ENCODE peak calls at places on chromosomes 7 and 10, in four cellular contexts. N is HL-60, W is K562, H is GM12878. C is an unnamed sample.

GRCh38 chr10:129329375-129330040 is 137.5 kb upstream of the MGMT start:
- DNase-seq in N (no peak), W (no peak), H (no peak), C (no peak)

GRCh38 chr7:135277161-135277560 is 43.5 kb downstream of the STRA8 start:
- DNase-seq in H (no peak), N (no peak), W (no peak), C (no peak)

GRCh38 chr10:1896153-1896552 is 158.8 kb upstream of the ADARB2 start:
- DNase-seq in W (no peak), H (no peak), N (no peak), C (no peak)

GRCh38 chr10:114195079-114195478 is 15.9 kb downstream of the TDRD1 start:
- DNase-seq in W (no peak), N (no peak), H (no peak), C (no peak)

GRCh38 chr7:44700322-44700721 is 48.3 kb upstream of the ZMIZ2 start:
- DNase-seq in H (no peak), N (no peak), W (peak), C (no peak)

GRCh38 chr7:34835901-34836300 is 177.9 kb downstream of the NPSR1 start:
- DNase-seq in W (no peak), H (no peak), N (no peak), C (no peak)

GRCh38 chr7:139798221-139798620 is 20.4 kb upstream of the HIPK2 start:
- DNase-seq in N (no peak), H (peak), W (no peak), C (peak)

GRCh38 chr7:96720843-96721242 is 11.2 kb upstream of the SEM1 start:
- DNase-seq in N (no peak), W (no peak), H (no peak), C (no peak)

GRCh38 chr10:17022399-17022798 is 107.2 kb downstream of the CUBN start:
- DNase-seq in N (no peak), H (no peak), W (no peak), C (no peak)

GRCh38 chr7:135768990-135769389 is 20.4 kb upstream of the FAM180A start:
- DNase-seq in N (no peak), W (no peak), H (no peak), C (no peak)

GRCh38 chr7:124032369-124033092 is at the start of gene TMEM229A:
- DNase-seq in W (no peak), H (no peak), N (peak), C (peak)

GRCh38 chr10:16960573-16960972 is 143.3 kb upstream of the RSU1 start:
- DNase-seq in W (no peak), N (no peak), H (no peak), C (no peak)

GRCh38 chr7:114901771-114902170 is 20.1 kb upstream of the MDFIC start:
- DNase-seq in N (no peak), H (no peak), W (no peak), C (no peak)

GRCh38 chr10:77611670-77612069 is 25.9 kb downstream of the KCNMA1 start:
- DNase-seq in H (no peak), N (no peak), W (no peak), C (no peak)

GRCh38 chr7:34385385-34385784 is 272.6 kb upstream of the NPSR1 start:
- DNase-seq in N (no peak), H (no peak), W (no peak), C (no peak)

GRCh38 chr7:6246257-6246917 is 26.0 kb downstream of the CYTH3 start:
- DNase-seq in N (no peak), H (no peak), W (no peak), C (no peak)

GRCh38 chr7:55255501-55256445 is 109.4 kb upstream of the LANCL2 start:
- DNase-seq in W (peak), N (peak), H (peak), C (peak)

GRCh38 chr7:92461027-92462003 is 14.0 kb downstream of the GATAD1 start:
- DNase-seq in W (peak), H (no peak), N (peak), C (peak)

GRCh38 chr10:77932016-77932715 is 5.6 kb upstream of the DLG5 start:
- DNase-seq in H (no peak), W (no peak), N (no peak), C (no peak)

GRCh38 chr10:26799342-26799741 is 61.4 kb downstream of the ABI1 start:
- DNase-seq in H (peak), W (no peak), N (no peak), C (no peak)

GRCh38 chr10:94878649-94879048 is 59.8 kb upstream of the CYP2C9 start:
- DNase-seq in N (no peak), H (no peak), W (no peak), C (no peak)

GRCh38 chr7:192035-192649 is at the start of gene FAM20C:
- DNase-seq in H (no peak), N (peak), W (peak), C (peak)

GRCh38 chr7:1930381-1931065 is 260.4 kb downstream of the ELFN1 start:
- DNase-seq in H (no peak), W (no peak), N (no peak), C (no peak)

GRCh38 chr10:22573820-22574569 is 140.4 kb downstream of the PIP4K2A start:
- DNase-seq in H (no peak), N (no peak), W (peak), C (peak)

GRCh38 chr10:133275683-133276092 is 980 bp downstream of the ADAM8 start:
- DNase-seq in H (no peak), N (peak), W (no peak), C (no peak)

GRCh38 chr7:5454485-5454884 is 30.9 kb upstream of the TNRC18 start:
- DNase-seq in N (no peak), W (no peak), H (no peak), C (no peak)

GRCh38 chr7:82291931-82292330 is 151.6 kb downstream of the CACNA2D1 start:
- DNase-seq in H (no peak), N (no peak), W (no peak), C (no peak)

GRCh38 chr7:31455844-31456243 is 58.0 kb upstream of the ITPRID1 start:
- DNase-seq in N (no peak), H (no peak), W (no peak), C (no peak)

GRCh38 chr7:92754756-92755581 is 81.4 kb downstream of the CDK6 start:
- DNase-seq in N (peak), W (peak), H (no peak), C (no peak)

GRCh38 chr7:15323545-15323944 is 238.3 kb downstream of the AGMO start:
- DNase-seq in N (no peak), H (no peak), W (no peak), C (no peak)

GRCh38 chr10:37289833-37290464 is 164.6 kb downstream of the ANKRD30A start:
- DNase-seq in H (no peak), N (no peak), W (no peak), C (no peak)

GRCh38 chr10:16948335-16948734 is 131.1 kb upstream of the RSU1 start:
- DNase-seq in N (no peak), H (no peak), W (no peak), C (no peak)

GRCh38 chr7:170551-171363 is 21.6 kb upstream of the FAM20C start:
- DNase-seq in N (no peak), H (no peak), W (no peak), C (no peak)

GRCh38 chr7:151773795-151774194 is 103.1 kb downstream of the PRKAG2 start:
- DNase-seq in H (no peak), W (no peak), N (no peak), C (no peak)

GRCh38 chr7:114789942-114790341 is 132.0 kb upstream of the MDFIC start:
- DNase-seq in H (no peak), N (no peak), W (no peak), C (no peak)

GRCh38 chr7:4216016-4216415 is 466.1 kb upstream of the FOXK1 start:
- DNase-seq in H (no peak), W (no peak), N (no peak), C (no peak)

DNA sequence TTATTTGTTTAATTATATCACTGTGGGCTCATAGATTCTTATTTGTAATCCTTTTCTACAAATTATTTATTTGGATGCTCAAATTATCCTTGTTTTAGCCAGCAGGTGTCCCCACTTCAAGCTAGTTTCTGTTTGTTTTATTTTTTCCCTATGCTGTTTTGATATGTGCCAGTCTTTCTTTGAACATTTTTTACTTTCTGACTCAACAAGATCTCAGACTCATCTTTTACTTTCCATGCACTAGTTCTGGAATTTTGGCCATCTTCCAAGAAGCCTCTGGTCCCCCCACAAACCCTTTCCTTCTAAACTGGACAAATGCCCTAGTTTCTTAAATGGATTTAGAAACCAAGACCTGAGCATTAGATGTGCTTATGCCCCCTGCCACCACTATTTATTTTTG is 11.5 kb upstream of the MRPS16 start:
- DNase-seq in W (no peak), N (no peak), H (no peak), C (no peak)
- TF ChIP-seq SPI1 in W (no peak), N (no peak), H (no peak), C (no peak)

GRCh38 chr10:75776738-75777504 is 345.5 kb downstream of the LRMDA start:
- DNase-seq in N (no peak), W (no peak), H (no peak), C (no peak)
- TF ChIP-seq POLR2AphosphoS5 in N (no peak), W (no peak), H (no peak), C (no peak)

DNA sequence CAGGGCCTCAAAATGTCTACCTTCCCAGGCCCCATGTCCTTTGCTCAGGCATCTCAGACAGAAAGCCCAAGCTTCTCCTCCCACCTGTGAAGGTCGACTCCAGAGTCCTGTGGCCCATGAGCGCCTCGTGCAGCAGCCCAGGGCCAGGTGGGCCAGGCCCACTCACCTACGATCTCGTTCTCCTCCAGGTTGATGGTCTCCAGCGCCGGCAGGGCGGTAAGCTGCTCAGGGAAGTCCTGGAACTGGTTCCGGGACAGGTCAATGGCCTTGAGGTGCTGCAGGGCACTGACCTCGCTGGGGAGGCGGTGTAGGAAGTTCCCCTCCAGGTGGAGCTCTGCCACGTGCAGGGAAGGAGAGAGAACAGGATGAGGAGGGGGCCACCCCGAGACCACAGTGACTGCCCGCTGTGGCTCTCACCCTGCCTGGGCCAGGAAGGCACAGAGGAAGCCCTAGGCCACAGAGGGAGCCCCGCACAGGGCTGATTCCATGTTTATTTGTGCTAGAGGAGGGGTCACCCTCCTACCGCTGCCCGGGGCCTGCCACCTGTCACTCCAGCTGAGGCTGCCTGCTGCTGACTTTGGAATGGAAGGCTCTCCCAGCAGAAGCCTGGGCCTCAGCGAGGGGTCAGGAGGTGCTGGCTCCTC is 40.0 kb upstream of the NPFFR1 start:
- DNase-seq in N (no peak), H (no peak), W (no peak), C (no peak)
- TF ChIP-seq SPI1 in N (no peak), H (no peak), W (no peak), C (no peak)

DNA sequence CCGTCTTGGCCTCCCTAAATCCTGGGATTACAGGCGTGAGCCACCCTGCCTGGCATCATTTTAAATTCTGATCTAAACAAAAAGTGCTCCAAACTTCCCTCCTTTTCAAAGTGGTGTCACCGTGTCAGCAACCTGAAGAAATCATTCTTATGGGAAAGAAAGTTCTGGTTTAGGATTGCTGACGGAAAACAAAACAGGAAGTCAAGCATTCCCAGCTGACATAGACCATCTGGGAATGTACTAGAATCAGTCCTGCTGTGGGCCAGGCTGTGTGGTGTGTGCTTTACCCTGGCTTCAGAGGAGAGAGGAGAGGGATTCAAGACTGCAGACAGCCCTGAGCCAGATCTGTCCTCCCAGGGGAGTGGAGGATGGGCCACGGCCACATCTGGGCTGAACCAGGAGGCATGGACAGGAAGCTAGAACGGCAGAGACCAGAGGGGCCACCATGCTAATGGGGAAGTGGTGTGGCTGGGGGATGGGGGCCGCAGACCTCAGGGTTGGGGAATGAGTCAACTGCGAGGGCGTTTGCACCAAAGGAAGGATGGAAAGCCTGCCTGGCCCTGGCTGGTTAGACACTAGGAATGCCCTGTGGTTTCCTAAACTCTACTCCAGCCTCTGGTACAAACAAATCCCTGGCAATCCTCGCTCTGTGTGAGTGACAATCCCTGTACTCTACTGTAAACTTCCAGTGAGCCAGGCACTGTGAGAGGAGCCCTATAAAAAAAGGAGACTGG is 16.7 kb upstream of the CLIP2 start:
- DNase-seq in W (peak), N (peak), H (peak), C (peak)
- TF ChIP-seq POLR2AphosphoS5 in W (peak), N (peak), H (peak), C (peak)

GRCh38 chr10:46523119-46523880 is 33.2 kb downstream of the GPRIN2 start:
- DNase-seq in N (no peak), W (no peak), H (no peak), C (no peak)
- TF ChIP-seq SPI1 in N (no peak), W (no peak), H (no peak), C (no peak)

GRCh38 chr7:7556852-7557251 is 9.8 kb upstream of the MIOS start:
- DNase-seq in H (no peak), W (no peak), N (no peak), C (no peak)

GRCh38 chr7:7554021-7554432 is 12.7 kb upstream of the MIOS start:
- DNase-seq in H (no peak), N (no peak), W (no peak), C (no peak)

GRCh38 chr7:7553386-7553785 is 13.3 kb upstream of the MIOS start:
- DNase-seq in N (no peak), W (no peak), H (no peak), C (no peak)

GRCh38 chr7:7557252-7557651 is 9.4 kb upstream of the MIOS start:
- DNase-seq in N (no peak), W (no peak), H (no peak), C (no peak)

GRCh38 chr7:7554647-7555575 is 11.8 kb upstream of the MIOS start:
- DNase-seq in H (no peak), N (no peak), W (no peak), C (no peak)
- TF ChIP-seq POLR2AphosphoS5 in H (no peak), N (no peak), W (no peak), C (no peak)

GRCh38 chr7:12581897-12582296 is 11.4 kb downstream of the SCIN start:
- DNase-seq in H (no peak), W (no peak), N (no peak), C (no peak)
- TF ChIP-seq SPI1 in H (no peak), W (no peak), N (no peak), C (no peak)

DNA sequence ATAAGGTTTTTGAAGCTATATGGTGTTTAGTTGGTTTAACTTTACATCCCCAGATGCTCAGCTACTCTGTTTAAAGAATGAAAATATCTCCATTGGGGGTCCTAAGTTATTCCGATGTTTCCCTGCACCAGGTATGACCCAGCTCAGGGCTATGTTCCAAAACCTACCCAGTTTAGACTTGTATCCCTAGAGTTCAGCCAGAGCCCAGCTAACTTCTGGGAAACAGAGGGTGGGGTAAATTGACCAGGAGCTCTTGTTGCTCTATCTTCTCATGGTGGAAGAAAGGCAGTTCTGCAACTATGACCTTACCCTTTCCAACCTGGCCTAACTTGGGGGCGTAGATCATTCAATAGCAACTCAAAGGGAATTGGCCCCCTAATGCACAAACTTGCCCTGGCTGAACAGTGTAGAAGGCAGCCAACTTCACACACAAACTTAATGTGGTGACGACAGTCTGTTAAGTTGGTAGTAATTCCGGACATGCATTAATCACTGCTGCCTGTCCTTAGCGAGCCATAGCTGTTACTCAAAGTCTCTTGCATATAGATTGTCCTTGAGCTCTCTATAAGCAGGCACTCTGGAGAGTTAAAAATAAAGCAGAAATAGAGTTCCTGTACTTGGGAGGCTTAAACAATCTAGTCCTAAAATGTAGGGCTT is 5.4 kb upstream of the ZNRF2 start:
- DNase-seq in W (no peak), N (no peak), H (no peak), C (no peak)
- TF ChIP-seq POLR2AphosphoS5 in W (no peak), N (no peak), H (no peak), C (no peak)

GRCh38 chr10:89518876-89519842 is 16.2 kb downstream of the SLC16A12 start:
- DNase-seq in N (no peak), W (no peak), H (no peak), C (no peak)
- TF ChIP-seq SPI1 in N (no peak), W (no peak), H (no peak), C (no peak)

DNA sequence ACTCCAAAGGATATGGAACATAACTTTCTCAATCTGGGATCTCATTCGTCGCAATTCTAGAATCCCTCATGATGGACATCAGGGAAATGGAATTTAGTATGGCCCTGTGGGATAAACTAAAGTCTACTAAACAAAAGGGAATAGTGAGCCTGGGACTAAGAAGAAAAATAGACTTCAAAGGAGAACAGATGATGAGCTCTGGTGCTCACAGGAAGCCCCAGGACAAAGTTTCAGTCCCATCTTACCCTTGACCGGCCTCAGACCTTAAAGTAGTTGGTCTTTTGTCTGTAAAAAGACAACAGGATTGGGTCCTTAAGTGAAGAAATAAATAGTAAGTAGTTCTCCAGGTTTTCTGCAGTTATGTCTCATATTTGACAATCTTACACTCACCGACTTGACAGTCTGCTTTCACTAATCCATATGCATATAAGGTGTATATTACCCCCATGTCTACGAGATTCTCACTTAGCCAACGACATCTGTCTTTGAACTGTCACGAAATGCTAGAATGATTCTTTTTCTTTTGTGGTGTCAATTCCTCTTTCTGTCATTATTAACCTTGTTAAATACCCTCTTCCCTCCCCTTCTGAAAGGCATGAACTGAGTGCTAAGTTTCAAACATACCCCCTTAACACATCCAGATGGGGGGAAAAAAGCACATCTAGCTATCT is 10.9 kb upstream of the IKZF1 start:
- DNase-seq in N (no peak), H (no peak), W (no peak), C (no peak)
- TF ChIP-seq POLR2AphosphoS5 in N (no peak), H (no peak), W (no peak), C (no peak)

C was measured in GM12891.